ENCODE peak calls at places on chromosomes 5 and 9, in ten cellular contexts. O, Z, Y, I, D, L, R, A, X and T are unnamed samples.

GRCh38 chr9:137550958-137551655 is 572 bp upstream of the MRPL41 start:
- DNase-seq in O (peak), Z (peak), Y (no peak), I (peak), D (no peak), L (peak), R (no peak), A (no peak), X (no peak), T (no peak)

GRCh38 chr9:116643691-116644090 is 43.4 kb upstream of the TRIM32 start:
- DNase-seq in O (no peak), Z (no peak), Y (no peak), I (no peak), D (no peak), L (no peak), R (no peak), A (no peak), X (no peak), T (no peak)

GRCh38 chr5:42074353-42074752 is 149.3 kb downstream of the FBXO4 start:
- DNase-seq in O (no peak), Z (no peak), Y (no peak), I (no peak), D (no peak), L (no peak), R (no peak), A (no peak), X (no peak), T (no peak)

GRCh38 chr9:135450956-135451355 is 28.6 kb upstream of the PPP1R26 start:
- DNase-seq in O (no peak), Z (no peak), Y (no peak), I (no peak), D (no peak), L (no peak), R (no peak), A (no peak), X (no peak), T (no peak)

GRCh38 chr5:93054424-93055165 is 526.4 kb downstream of the NR2F1-AS1 start:
- DNase-seq in O (no peak), Z (no peak), Y (no peak), I (peak), D (no peak), L (no peak), R (no peak), A (no peak), X (no peak), T (no peak)

GRCh38 chr5:56612353-56612752 is 203.0 kb upstream of the MAP3K1 start:
- DNase-seq in O (no peak), Z (no peak), Y (no peak), I (no peak), D (no peak), L (no peak), R (no peak), A (no peak), X (no peak), T (no peak)

GRCh38 chr5:141978389-141978788 is 9.5 kb downstream of the RNF14 start:
- DNase-seq in O (no peak), Z (no peak), Y (no peak), I (no peak), D (no peak), L (no peak), R (no peak), A (no peak), X (no peak), T (no peak)

GRCh38 chr9:133954862-133955529 is 37.1 kb downstream of the VAV2 start:
- DNase-seq in O (no peak), Z (no peak), Y (no peak), I (no peak), D (peak), L (no peak), R (no peak), A (no peak), X (no peak), T (no peak)

GRCh38 chr5:21895766-21896165 is 957.4 kb downstream of the CDH12 start:
- DNase-seq in O (no peak), Z (no peak), Y (no peak), I (no peak), D (no peak), L (no peak), R (no peak), A (no peak), X (no peak), T (no peak)

GRCh38 chr9:7802666-7803065 is 3.1 kb upstream of the DMAC1 start:
- DNase-seq in O (no peak), Z (no peak), Y (no peak), I (peak), D (no peak), L (no peak), R (no peak), A (no peak), X (no peak), T (no peak)

GRCh38 chr9:82022121-82022520 is 33.5 kb downstream of the SPATA31D1 start:
- DNase-seq in O (no peak), Z (no peak), Y (no peak), I (no peak), D (no peak), L (no peak), R (no peak), A (no peak), X (no peak), T (no peak)

GRCh38 chr5:168946363-168946762 is 354.6 kb downstream of the SLIT3 start:
- DNase-seq in O (no peak), Z (no peak), Y (peak), I (peak), D (no peak), L (no peak), R (no peak), A (no peak), X (no peak), T (no peak)

GRCh38 chr9:87887151-87887505 is 4.5 kb downstream of the SPATA31E1 start:
- DNase-seq in O (no peak), Z (no peak), Y (no peak), I (no peak), D (no peak), L (no peak), R (no peak), A (no peak), X (no peak), T (no peak)

GRCh38 chr9:17342696-17343095 is 207.9 kb downstream of the CNTLN start:
- DNase-seq in O (no peak), Z (no peak), Y (peak), I (no peak), D (no peak), L (no peak), R (no peak), A (no peak), X (no peak), T (no peak)

GRCh38 chr9:33151007-33151557 is 16.1 kb downstream of the B4GALT1 start:
- DNase-seq in O (no peak), Z (no peak), Y (peak), I (peak), D (no peak), L (peak), R (peak), A (peak), X (peak), T (no peak)

GRCh38 chr5:673140-673836 is 19.9 kb downstream of the TPPP start:
- DNase-seq in O (no peak), Z (no peak), Y (peak), I (no peak), D (peak), L (no peak), R (peak), A (no peak), X (peak), T (no peak)

GRCh38 chr9:110426052-110426709 is 88.5 kb upstream of the TXNDC8 start:
- DNase-seq in O (no peak), Z (no peak), Y (no peak), I (peak), D (no peak), L (no peak), R (no peak), A (peak), X (no peak), T (no peak)

GRCh38 chr5:123482258-123482657 is 29.7 kb upstream of the CSNK1G3 start:
- DNase-seq in O (no peak), Z (no peak), Y (no peak), I (peak), D (no peak), L (no peak), R (no peak), A (peak), X (no peak), T (no peak)

GRCh38 chr5:109594217-109594616 is 95.5 kb upstream of the MAN2A1 start:
- DNase-seq in O (no peak), Z (no peak), Y (no peak), I (no peak), D (no peak), L (no peak), R (no peak), A (no peak), X (no peak), T (no peak)

GRCh38 chr5:378301-378891 is 56.9 kb downstream of the AHRR start:
- DNase-seq in O (no peak), Z (no peak), Y (no peak), I (no peak), D (no peak), L (peak), R (no peak), A (peak), X (peak), T (peak)

GRCh38 chr5:96652769-96653455 is 9.3 kb upstream of the CAST start:
- DNase-seq in O (no peak), Z (no peak), Y (peak), I (no peak), D (no peak), L (no peak), R (no peak), A (peak), X (no peak), T (no peak)

GRCh38 chr9:136576269-136576626 is 30.4 kb upstream of the NOTCH1 start:
- DNase-seq in O (peak), Z (no peak), Y (no peak), I (peak), D (no peak), L (no peak), R (peak), A (peak), X (peak), T (no peak)

GRCh38 chr5:151357792-151358191 is 10.4 kb upstream of the SLC36A2 start:
- DNase-seq in O (no peak), Z (no peak), Y (no peak), I (peak), D (no peak), L (no peak), R (no peak), A (no peak), X (no peak), T (no peak)

GRCh38 chr5:23675456-23675855 is 168.0 kb downstream of the PRDM9 start:
- DNase-seq in O (no peak), Z (no peak), Y (no peak), I (no peak), D (no peak), L (no peak), R (no peak), A (no peak), X (no peak), T (no peak)

GRCh38 chr5:10655041-10655685 is 91.3 kb downstream of the ANKRD33B start:
- DNase-seq in O (no peak), Z (no peak), Y (peak), I (peak), D (peak), L (no peak), R (no peak), A (peak), X (no peak), T (no peak)

GRCh38 chr5:107467137-107467932 is 203.4 kb downstream of the EFNA5 start:
- DNase-seq in O (no peak), Z (no peak), Y (no peak), I (no peak), D (no peak), L (no peak), R (no peak), A (no peak), X (no peak), T (no peak)

DNA sequence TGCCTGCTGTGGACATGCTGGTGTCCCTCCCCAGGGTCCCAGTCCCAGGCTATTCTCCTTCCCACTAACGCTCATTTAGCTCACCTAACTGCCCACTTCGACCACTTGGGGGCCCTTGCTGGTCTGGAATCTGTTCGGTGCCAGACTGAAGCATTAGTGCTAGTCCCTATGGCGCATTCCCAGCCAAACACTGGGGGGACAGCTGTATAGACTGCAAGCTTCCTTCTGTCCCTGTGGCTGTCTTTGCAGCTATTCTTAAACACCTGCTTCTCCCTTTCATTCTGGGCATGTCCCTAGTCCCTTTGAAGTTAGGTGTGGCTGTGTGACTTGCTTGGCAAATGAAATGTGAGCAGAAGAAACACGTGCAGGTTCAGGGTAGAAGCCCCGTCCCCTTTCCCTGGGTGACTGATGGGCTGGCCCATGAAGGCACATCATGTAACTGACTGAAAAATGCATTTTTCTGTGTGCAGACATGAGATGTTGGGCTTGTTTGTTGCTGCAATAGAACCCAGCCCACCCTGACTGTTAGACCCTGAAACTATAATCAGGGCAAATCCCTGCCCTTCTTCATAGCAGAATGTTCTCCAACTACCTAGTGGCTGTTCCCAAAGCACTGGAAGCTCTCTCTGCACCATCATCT is 134.4 kb downstream of the BARX1 start:
- DNase-seq in O (no peak), Z (no peak), Y (no peak), I (no peak), D (no peak), L (no peak), R (no peak), A (no peak), X (no peak), T (no peak)
- TF ChIP-seq CTCF in O (no peak), Z (no peak), Y (peak), I (no peak), D (no peak), L (no peak), R (no peak), A (no peak), X (no peak), T (no peak)

DNA sequence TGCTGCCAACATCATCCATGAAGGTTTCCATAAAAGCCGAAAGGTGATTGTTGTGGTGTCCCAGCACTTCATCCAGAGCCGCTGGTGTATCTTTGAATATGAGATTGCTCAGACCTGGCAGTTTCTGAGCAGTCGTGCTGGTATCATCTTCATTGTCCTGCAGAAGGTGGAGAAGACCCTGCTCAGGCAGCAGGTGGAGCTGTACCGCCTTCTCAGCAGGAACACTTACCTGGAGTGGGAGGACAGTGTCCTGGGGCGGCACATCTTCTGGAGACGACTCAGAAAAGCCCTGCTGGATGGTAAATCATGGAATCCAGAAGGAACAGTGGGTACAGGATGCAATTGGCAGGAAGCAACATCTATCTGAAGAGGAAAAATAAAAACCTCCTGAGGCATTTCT is 10.1 kb downstream of the TLR4 start:
- DNase-seq in O (no peak), Z (no peak), Y (peak), I (no peak), D (no peak), L (no peak), R (no peak), A (no peak), X (no peak), T (no peak)
- TF ChIP-seq CTCF in O (no peak), Z (no peak), Y (peak), I (no peak), D (peak), L (no peak), R (no peak), A (no peak), X (no peak), T (peak)

DNA sequence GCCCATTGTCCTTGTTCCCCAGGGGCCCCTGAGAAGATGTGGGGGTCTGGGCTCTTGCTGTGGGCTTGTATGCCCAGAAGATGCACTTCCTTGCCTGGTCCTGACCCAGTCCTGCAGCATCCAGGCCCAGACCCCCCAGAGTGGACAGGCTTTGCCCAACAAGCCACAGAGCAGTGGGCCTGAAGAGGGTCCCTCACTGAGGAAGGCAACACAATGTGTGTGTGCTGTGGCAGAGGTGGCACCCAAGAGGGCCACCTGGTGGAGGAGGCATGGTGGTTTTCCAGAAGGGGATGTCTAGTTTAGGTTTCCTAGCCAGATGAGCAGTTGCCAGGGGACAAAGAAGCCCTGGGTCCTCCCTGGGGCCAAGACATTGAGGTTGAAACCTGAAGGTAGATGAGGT is 84.3 kb downstream of the PHF2 start:
- DNase-seq in O (no peak), Z (no peak), Y (peak), I (no peak), D (peak), L (no peak), R (no peak), A (no peak), X (peak), T (no peak)
- TF ChIP-seq CTCF in O (no peak), Z (no peak), Y (no peak), I (no peak), D (no peak), L (no peak), R (no peak), A (no peak), X (no peak), T (no peak)

GRCh38 chr5:114360362-114360761 is 1.5 kb upstream of the KCNN2 start:
- DNase-seq in O (no peak), Z (no peak), Y (no peak), I (no peak), D (no peak), L (no peak), R (no peak), A (no peak), X (no peak), T (no peak)

GRCh38 chr5:114361724-114362196 is at the start of gene KCNN2:
- DNase-seq in O (peak), Z (peak), Y (peak), I (no peak), D (no peak), L (peak), R (peak), A (peak), X (no peak), T (peak)

GRCh38 chr5:114362197-114362976 is 517 bp downstream of the KCNN2 start:
- DNase-seq in O (no peak), Z (no peak), Y (no peak), I (no peak), D (no peak), L (no peak), R (no peak), A (no peak), X (no peak), T (no peak)

GRCh38 chr5:114362977-114363721 is 1.3 kb downstream of the KCNN2 start:
- DNase-seq in O (no peak), Z (no peak), Y (no peak), I (no peak), D (no peak), L (no peak), R (peak), A (no peak), X (no peak), T (no peak)

DNA sequence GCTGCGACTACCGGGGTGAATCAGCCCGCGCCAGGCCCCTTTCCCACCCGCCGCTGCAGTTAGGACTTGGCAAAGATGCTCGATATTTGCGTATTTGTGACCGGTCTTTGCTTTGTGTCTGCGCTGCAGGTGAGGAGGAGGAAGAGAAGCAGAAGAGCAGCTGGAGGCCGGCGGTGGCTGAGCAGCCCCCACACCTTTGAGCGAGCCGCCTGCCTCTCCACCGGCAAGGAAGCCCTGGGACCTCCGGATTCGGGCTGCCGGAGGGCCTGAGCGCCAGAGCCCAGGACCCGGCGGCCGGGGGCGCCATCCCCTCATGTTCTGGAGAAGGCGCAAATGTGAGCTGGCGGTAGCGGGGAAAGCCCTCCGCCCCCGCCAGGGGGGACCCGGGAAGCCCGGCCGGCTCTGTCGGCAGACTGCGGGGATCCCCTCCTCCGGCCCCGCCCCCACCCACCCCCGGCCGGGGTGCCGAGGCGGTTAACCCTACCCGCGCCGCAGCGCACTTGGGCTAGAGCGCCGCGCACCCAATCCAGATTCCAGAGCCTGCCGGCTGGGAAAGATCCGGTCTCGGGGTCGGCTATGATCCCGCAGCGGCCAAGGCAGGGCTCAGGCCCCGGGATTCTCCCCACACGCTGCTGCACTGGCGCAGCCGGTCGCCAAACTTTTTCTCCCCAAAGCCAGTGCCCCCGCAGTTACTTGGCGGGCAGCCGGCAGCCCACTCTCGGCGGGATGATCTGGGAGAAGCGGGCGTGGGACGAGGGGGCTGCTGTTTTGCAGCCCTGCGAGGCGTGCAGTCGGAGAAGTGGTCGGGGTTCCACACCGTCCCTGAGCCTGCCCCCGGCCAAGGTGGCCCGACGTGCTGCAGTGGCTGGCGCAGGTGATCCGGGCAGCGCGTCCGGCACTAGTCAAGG is 800 bp upstream of the KCNN2 start:
- DNase-seq in O (no peak), Z (no peak), Y (peak), I (no peak), D (no peak), L (peak), R (peak), A (no peak), X (no peak), T (no peak)
- TF ChIP-seq CTCF in O (no peak), Z (no peak), Y (no peak), I (no peak), D (peak), L (no peak), R (peak), A (peak), X (no peak), T (peak)

GRCh38 chr5:105331558-105331957 is 1769.0 kb upstream of the NUDT12 start:
- DNase-seq in O (no peak), Z (no peak), Y (no peak), I (no peak), D (no peak), L (no peak), R (no peak), A (no peak), X (no peak), T (no peak)

DNA sequence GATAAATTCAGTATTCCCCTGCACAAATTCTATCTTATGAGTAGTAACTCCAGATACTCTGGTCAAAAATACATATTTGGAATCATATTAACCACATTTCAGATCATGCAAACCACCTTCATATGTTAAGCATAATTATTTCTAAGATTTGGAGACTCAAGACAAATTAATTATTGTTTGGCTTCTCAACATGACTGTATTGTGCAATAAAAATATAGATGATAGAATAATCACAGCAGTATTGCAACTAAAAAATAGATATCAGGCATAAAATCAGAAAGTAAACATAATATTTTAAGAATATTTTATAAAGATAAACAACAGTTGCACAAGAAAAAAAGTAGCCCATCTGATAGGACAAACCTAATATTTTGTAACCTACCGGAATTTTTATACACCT is 1767.6 kb upstream of the NUDT12 start:
- DNase-seq in O (no peak), Z (no peak), Y (no peak), I (no peak), D (no peak), L (no peak), R (no peak), A (no peak), X (no peak), T (no peak)
- TF ChIP-seq CTCF in O (no peak), Z (no peak), Y (no peak), I (no peak), D (no peak), L (no peak), R (no peak), A (no peak), X (no peak), T (no peak)